ENCODE peak calls at places on chromosomes 7 and 10, in four cellular contexts. One of them, this sample, is unnamed.

GRCh38 chr7:50197547-50197946 is 104.5 kb upstream of the ZPBP start:
- DNase-seq in RWPE1: peak
- DNase-seq in NCI-H2029 treated with DMSO at 0.1 percent for 48 hours: no peak
- DNase-seq in left ventricle myocardium inferior: no peak
- DNase-seq in this sample: peak

GRCh38 chr7:1662101-1662500 is 8.0 kb upstream of the ELFN1 start:
- DNase-seq in left ventricle myocardium inferior: no peak
- DNase-seq in NCI-H2029 treated with DMSO at 0.1 percent for 48 hours: no peak
- DNase-seq in RWPE1: no peak
- DNase-seq in this sample: no peak

GRCh38 chr7:129728875-129729467 is 117.5 kb downstream of the NRF1 start:
- DNase-seq in NCI-H2029 treated with DMSO at 0.1 percent for 48 hours: no peak
- DNase-seq in left ventricle myocardium inferior: no peak
- DNase-seq in RWPE1: no peak
- DNase-seq in this sample: no peak

GRCh38 chr10:5314866-5315265 is 49.9 kb upstream of the UCN3 start:
- DNase-seq in NCI-H2029 treated with DMSO at 0.1 percent for 48 hours: peak
- DNase-seq in left ventricle myocardium inferior: no peak
- DNase-seq in RWPE1: no peak
- DNase-seq in this sample: no peak

GRCh38 chr10:21030096-21030495 is 133.0 kb upstream of the NEBL start:
- DNase-seq in NCI-H2029 treated with DMSO at 0.1 percent for 48 hours: no peak
- DNase-seq in left ventricle myocardium inferior: no peak
- DNase-seq in RWPE1: peak
- DNase-seq in this sample: peak

GRCh38 chr10:120433176-120433575 is 23.9 kb upstream of the PLPP4 start:
- DNase-seq in RWPE1: no peak
- DNase-seq in NCI-H2029 treated with DMSO at 0.1 percent for 48 hours: no peak
- DNase-seq in left ventricle myocardium inferior: no peak
- DNase-seq in this sample: no peak

GRCh38 chr10:22489975-22490374 is 144.7 kb downstream of the SPAG6 start:
- DNase-seq in RWPE1: no peak
- DNase-seq in left ventricle myocardium inferior: no peak
- DNase-seq in NCI-H2029 treated with DMSO at 0.1 percent for 48 hours: no peak
- DNase-seq in this sample: no peak

GRCh38 chr10:75243426-75243825 is 7.7 kb upstream of the COMTD1 start:
- DNase-seq in NCI-H2029 treated with DMSO at 0.1 percent for 48 hours: no peak
- DNase-seq in left ventricle myocardium inferior: no peak
- DNase-seq in RWPE1: no peak
- DNase-seq in this sample: no peak

GRCh38 chr10:31836569-31837406 is 91.8 kb downstream of the ARHGAP12 start:
- DNase-seq in NCI-H2029 treated with DMSO at 0.1 percent for 48 hours: no peak
- DNase-seq in left ventricle myocardium inferior: no peak
- DNase-seq in RWPE1: peak
- DNase-seq in this sample: peak

GRCh38 chr7:21238717-21239116 is 189.2 kb upstream of the SP4 start:
- DNase-seq in RWPE1: no peak
- DNase-seq in NCI-H2029 treated with DMSO at 0.1 percent for 48 hours: no peak
- DNase-seq in left ventricle myocardium inferior: no peak
- DNase-seq in this sample: no peak

GRCh38 chr7:8151161-8151560 is 110.8 kb downstream of the ICA1 start:
- DNase-seq in left ventricle myocardium inferior: no peak
- DNase-seq in NCI-H2029 treated with DMSO at 0.1 percent for 48 hours: no peak
- DNase-seq in RWPE1: no peak
- DNase-seq in this sample: no peak

GRCh38 chr10:51109821-51110533 is 35.7 kb downstream of the PRKG1 start:
- DNase-seq in NCI-H2029 treated with DMSO at 0.1 percent for 48 hours: no peak
- DNase-seq in left ventricle myocardium inferior: no peak
- DNase-seq in RWPE1: peak
- DNase-seq in this sample: no peak

GRCh38 chr7:15199482-15199881 is 296.9 kb upstream of the DGKB start:
- DNase-seq in NCI-H2029 treated with DMSO at 0.1 percent for 48 hours: no peak
- DNase-seq in left ventricle myocardium inferior: no peak
- DNase-seq in RWPE1: no peak
- DNase-seq in this sample: no peak

GRCh38 chr10:7477538-7478334 is 66.9 kb upstream of the SFMBT2 start:
- DNase-seq in NCI-H2029 treated with DMSO at 0.1 percent for 48 hours: no peak
- DNase-seq in RWPE1: no peak
- DNase-seq in left ventricle myocardium inferior: no peak
- DNase-seq in this sample: no peak

GRCh38 chr7:17239683-17240521 is 58.5 kb upstream of the AHR start:
- DNase-seq in NCI-H2029 treated with DMSO at 0.1 percent for 48 hours: no peak
- DNase-seq in RWPE1: peak
- DNase-seq in left ventricle myocardium inferior: no peak
- DNase-seq in this sample: peak

GRCh38 chr10:75211007-75211735 is 575 bp downstream of the VDAC2 start:
- DNase-seq in NCI-H2029 treated with DMSO at 0.1 percent for 48 hours: no peak
- DNase-seq in RWPE1: peak
- DNase-seq in left ventricle myocardium inferior: no peak
- DNase-seq in this sample: peak

GRCh38 chr10:44253769-44254462 is 131.0 kb downstream of the CXCL12 start:
- DNase-seq in RWPE1: no peak
- DNase-seq in NCI-H2029 treated with DMSO at 0.1 percent for 48 hours: no peak
- DNase-seq in left ventricle myocardium inferior: peak
- DNase-seq in this sample: peak

GRCh38 chr7:17983238-17984088 is 43.2 kb upstream of the SNX13 start:
- DNase-seq in RWPE1: no peak
- DNase-seq in NCI-H2029 treated with DMSO at 0.1 percent for 48 hours: no peak
- DNase-seq in left ventricle myocardium inferior: no peak
- DNase-seq in this sample: no peak

GRCh38 chr7:124536156-124536762 is 229.3 kb downstream of the GPR37 start:
- DNase-seq in left ventricle myocardium inferior: no peak
- DNase-seq in RWPE1: no peak
- DNase-seq in NCI-H2029 treated with DMSO at 0.1 percent for 48 hours: no peak
- DNase-seq in this sample: peak

GRCh38 chr10:79404690-79405131 is 40.7 kb downstream of the ZCCHC24 start:
- DNase-seq in NCI-H2029 treated with DMSO at 0.1 percent for 48 hours: no peak
- DNase-seq in left ventricle myocardium inferior: no peak
- DNase-seq in RWPE1: no peak
- DNase-seq in this sample: no peak

This sample was measured in MCF 10A.